ENCODE peak calls at places on chromosomes 2 and 18, in six cellular contexts. One of them, this sample, is unnamed.

GRCh38 chr2:19675856-19676460 is 225.8 kb downstream of the TTC32 start:
- DNase-seq in stimulated activated CD8-positive, alpha-beta memory T cell treated with anti-CD3 and anti-CD28 coated beads, Interleukin-15, amount 100 ng/mL, for 1 hour: no peak
- DNase-seq in T47D: no peak
- DNase-seq in stimulated activated CD4-positive, alpha-beta T cell treated with anti-CD3 and anti-CD28 coated beads, Interleukin-1b, Interleukin-23, amount 100 ng/mL, for 1 hour: no peak
- DNase-seq in T-helper 9 cell: no peak
- DNase-seq in naive thymus-derived CD8-positive, alpha-beta T cell: no peak
- DNase-seq in this sample: no peak

GRCh38 chr2:71303849-71304248 is 27.7 kb upstream of the ZNF638 start:
- DNase-seq in naive thymus-derived CD8-positive, alpha-beta T cell: no peak
- DNase-seq in T47D: no peak
- DNase-seq in stimulated activated CD8-positive, alpha-beta memory T cell treated with anti-CD3 and anti-CD28 coated beads, Interleukin-15, amount 100 ng/mL, for 1 hour: no peak
- DNase-seq in stimulated activated CD4-positive, alpha-beta T cell treated with anti-CD3 and anti-CD28 coated beads, Interleukin-1b, Interleukin-23, amount 100 ng/mL, for 1 hour: no peak
- DNase-seq in T-helper 9 cell: no peak
- DNase-seq in this sample: no peak

GRCh38 chr2:221345516-221345915 is 226.6 kb downstream of the EPHA4 start:
- DNase-seq in stimulated activated CD4-positive, alpha-beta T cell treated with anti-CD3 and anti-CD28 coated beads, Interleukin-1b, Interleukin-23, amount 100 ng/mL, for 1 hour: no peak
- DNase-seq in T47D: no peak
- DNase-seq in T-helper 9 cell: no peak
- DNase-seq in naive thymus-derived CD8-positive, alpha-beta T cell: no peak
- DNase-seq in stimulated activated CD8-positive, alpha-beta memory T cell treated with anti-CD3 and anti-CD28 coated beads, Interleukin-15, amount 100 ng/mL, for 1 hour: no peak
- DNase-seq in this sample: no peak

GRCh38 chr18:49794740-49795139 is 18.6 kb downstream of the ACAA2 start:
- DNase-seq in T-helper 9 cell: no peak
- DNase-seq in naive thymus-derived CD8-positive, alpha-beta T cell: no peak
- DNase-seq in stimulated activated CD8-positive, alpha-beta memory T cell treated with anti-CD3 and anti-CD28 coated beads, Interleukin-15, amount 100 ng/mL, for 1 hour: no peak
- DNase-seq in T47D: no peak
- DNase-seq in stimulated activated CD4-positive, alpha-beta T cell treated with anti-CD3 and anti-CD28 coated beads, Interleukin-1b, Interleukin-23, amount 100 ng/mL, for 1 hour: no peak
- DNase-seq in this sample: no peak

GRCh38 chr18:59219672-59220163 is at the start of gene GRP:
- DNase-seq in T47D: no peak
- DNase-seq in T-helper 9 cell: no peak
- DNase-seq in stimulated activated CD8-positive, alpha-beta memory T cell treated with anti-CD3 and anti-CD28 coated beads, Interleukin-15, amount 100 ng/mL, for 1 hour: no peak
- DNase-seq in naive thymus-derived CD8-positive, alpha-beta T cell: no peak
- DNase-seq in stimulated activated CD4-positive, alpha-beta T cell treated with anti-CD3 and anti-CD28 coated beads, Interleukin-1b, Interleukin-23, amount 100 ng/mL, for 1 hour: no peak
- DNase-seq in this sample: no peak

GRCh38 chr2:101560780-101561315 is 85.9 kb upstream of the RFX8 start:
- DNase-seq in naive thymus-derived CD8-positive, alpha-beta T cell: peak
- DNase-seq in stimulated activated CD4-positive, alpha-beta T cell treated with anti-CD3 and anti-CD28 coated beads, Interleukin-1b, Interleukin-23, amount 100 ng/mL, for 1 hour: no peak
- DNase-seq in T47D: no peak
- DNase-seq in T-helper 9 cell: no peak
- DNase-seq in stimulated activated CD8-positive, alpha-beta memory T cell treated with anti-CD3 and anti-CD28 coated beads, Interleukin-15, amount 100 ng/mL, for 1 hour: no peak
- DNase-seq in this sample: no peak

GRCh38 chr2:200373973-200374416 is 67.5 kb downstream of the SPATS2L start:
- DNase-seq in stimulated activated CD8-positive, alpha-beta memory T cell treated with anti-CD3 and anti-CD28 coated beads, Interleukin-15, amount 100 ng/mL, for 1 hour: no peak
- DNase-seq in T47D: peak
- DNase-seq in naive thymus-derived CD8-positive, alpha-beta T cell: peak
- DNase-seq in stimulated activated CD4-positive, alpha-beta T cell treated with anti-CD3 and anti-CD28 coated beads, Interleukin-1b, Interleukin-23, amount 100 ng/mL, for 1 hour: no peak
- DNase-seq in T-helper 9 cell: peak
- DNase-seq in this sample: peak

GRCh38 chr2:236776695-236777251 is 207.1 kb downstream of the ACKR3 start:
- DNase-seq in T-helper 9 cell: no peak
- DNase-seq in naive thymus-derived CD8-positive, alpha-beta T cell: no peak
- DNase-seq in T47D: no peak
- DNase-seq in stimulated activated CD8-positive, alpha-beta memory T cell treated with anti-CD3 and anti-CD28 coated beads, Interleukin-15, amount 100 ng/mL, for 1 hour: no peak
- DNase-seq in stimulated activated CD4-positive, alpha-beta T cell treated with anti-CD3 and anti-CD28 coated beads, Interleukin-1b, Interleukin-23, amount 100 ng/mL, for 1 hour: no peak
- DNase-seq in this sample: no peak

GRCh38 chr2:86783615-86784339 is 6.9 kb downstream of the CD8A start:
- DNase-seq in naive thymus-derived CD8-positive, alpha-beta T cell: peak
- DNase-seq in stimulated activated CD4-positive, alpha-beta T cell treated with anti-CD3 and anti-CD28 coated beads, Interleukin-1b, Interleukin-23, amount 100 ng/mL, for 1 hour: no peak
- DNase-seq in T-helper 9 cell: no peak
- DNase-seq in stimulated activated CD8-positive, alpha-beta memory T cell treated with anti-CD3 and anti-CD28 coated beads, Interleukin-15, amount 100 ng/mL, for 1 hour: no peak
- DNase-seq in T47D: no peak
- DNase-seq in this sample: no peak

GRCh38 chr2:219254590-219255219 is 987 bp upstream of the TUBA4A start:
- DNase-seq in stimulated activated CD4-positive, alpha-beta T cell treated with anti-CD3 and anti-CD28 coated beads, Interleukin-1b, Interleukin-23, amount 100 ng/mL, for 1 hour: no peak
- DNase-seq in T47D: no peak
- DNase-seq in T-helper 9 cell: peak
- DNase-seq in naive thymus-derived CD8-positive, alpha-beta T cell: peak
- DNase-seq in stimulated activated CD8-positive, alpha-beta memory T cell treated with anti-CD3 and anti-CD28 coated beads, Interleukin-15, amount 100 ng/mL, for 1 hour: no peak
- DNase-seq in this sample: peak

GRCh38 chr2:109377976-109378375 is 235.8 kb downstream of the SEPTIN10 start:
- DNase-seq in stimulated activated CD8-positive, alpha-beta memory T cell treated with anti-CD3 and anti-CD28 coated beads, Interleukin-15, amount 100 ng/mL, for 1 hour: no peak
- DNase-seq in T47D: no peak
- DNase-seq in naive thymus-derived CD8-positive, alpha-beta T cell: no peak
- DNase-seq in T-helper 9 cell: no peak
- DNase-seq in stimulated activated CD4-positive, alpha-beta T cell treated with anti-CD3 and anti-CD28 coated beads, Interleukin-1b, Interleukin-23, amount 100 ng/mL, for 1 hour: no peak
- DNase-seq in this sample: no peak

GRCh38 chr2:222813177-222813843 is 47.5 kb upstream of the ACSL3 start:
- DNase-seq in T47D: no peak
- DNase-seq in stimulated activated CD8-positive, alpha-beta memory T cell treated with anti-CD3 and anti-CD28 coated beads, Interleukin-15, amount 100 ng/mL, for 1 hour: no peak
- DNase-seq in T-helper 9 cell: no peak
- DNase-seq in naive thymus-derived CD8-positive, alpha-beta T cell: no peak
- DNase-seq in stimulated activated CD4-positive, alpha-beta T cell treated with anti-CD3 and anti-CD28 coated beads, Interleukin-1b, Interleukin-23, amount 100 ng/mL, for 1 hour: no peak
- DNase-seq in this sample: no peak

GRCh38 chr18:31325051-31325450 is 7.1 kb downstream of the DSG1 start:
- DNase-seq in stimulated activated CD4-positive, alpha-beta T cell treated with anti-CD3 and anti-CD28 coated beads, Interleukin-1b, Interleukin-23, amount 100 ng/mL, for 1 hour: no peak
- DNase-seq in stimulated activated CD8-positive, alpha-beta memory T cell treated with anti-CD3 and anti-CD28 coated beads, Interleukin-15, amount 100 ng/mL, for 1 hour: no peak
- DNase-seq in naive thymus-derived CD8-positive, alpha-beta T cell: no peak
- DNase-seq in T-helper 9 cell: no peak
- DNase-seq in T47D: no peak
- DNase-seq in this sample: no peak

GRCh38 chr2:173831312-173832229 is 133.6 kb downstream of the SP3 start:
- DNase-seq in naive thymus-derived CD8-positive, alpha-beta T cell: no peak
- DNase-seq in stimulated activated CD4-positive, alpha-beta T cell treated with anti-CD3 and anti-CD28 coated beads, Interleukin-1b, Interleukin-23, amount 100 ng/mL, for 1 hour: no peak
- DNase-seq in stimulated activated CD8-positive, alpha-beta memory T cell treated with anti-CD3 and anti-CD28 coated beads, Interleukin-15, amount 100 ng/mL, for 1 hour: no peak
- DNase-seq in T47D: no peak
- DNase-seq in T-helper 9 cell: no peak
- DNase-seq in this sample: no peak

GRCh38 chr2:186187854-186188253 is 298.2 kb upstream of the ZC3H15 start:
- DNase-seq in T47D: no peak
- DNase-seq in stimulated activated CD8-positive, alpha-beta memory T cell treated with anti-CD3 and anti-CD28 coated beads, Interleukin-15, amount 100 ng/mL, for 1 hour: no peak
- DNase-seq in naive thymus-derived CD8-positive, alpha-beta T cell: no peak
- DNase-seq in T-helper 9 cell: no peak
- DNase-seq in stimulated activated CD4-positive, alpha-beta T cell treated with anti-CD3 and anti-CD28 coated beads, Interleukin-1b, Interleukin-23, amount 100 ng/mL, for 1 hour: no peak
- DNase-seq in this sample: no peak

GRCh38 chr18:55546873-55547704 is 40.9 kb downstream of the TCF4 start:
- DNase-seq in T47D: no peak
- DNase-seq in stimulated activated CD8-positive, alpha-beta memory T cell treated with anti-CD3 and anti-CD28 coated beads, Interleukin-15, amount 100 ng/mL, for 1 hour: no peak
- DNase-seq in stimulated activated CD4-positive, alpha-beta T cell treated with anti-CD3 and anti-CD28 coated beads, Interleukin-1b, Interleukin-23, amount 100 ng/mL, for 1 hour: no peak
- DNase-seq in naive thymus-derived CD8-positive, alpha-beta T cell: no peak
- DNase-seq in T-helper 9 cell: no peak
- DNase-seq in this sample: no peak

GRCh38 chr18:5197032-5197434 is at the start of gene AKAIN1:
- DNase-seq in stimulated activated CD8-positive, alpha-beta memory T cell treated with anti-CD3 and anti-CD28 coated beads, Interleukin-15, amount 100 ng/mL, for 1 hour: no peak
- DNase-seq in stimulated activated CD4-positive, alpha-beta T cell treated with anti-CD3 and anti-CD28 coated beads, Interleukin-1b, Interleukin-23, amount 100 ng/mL, for 1 hour: no peak
- DNase-seq in naive thymus-derived CD8-positive, alpha-beta T cell: peak
- DNase-seq in T-helper 9 cell: no peak
- DNase-seq in T47D: peak
- DNase-seq in this sample: no peak

GRCh38 chr18:4544131-4544530 is 89.0 kb upstream of the DLGAP1 start:
- DNase-seq in T47D: no peak
- DNase-seq in stimulated activated CD4-positive, alpha-beta T cell treated with anti-CD3 and anti-CD28 coated beads, Interleukin-1b, Interleukin-23, amount 100 ng/mL, for 1 hour: no peak
- DNase-seq in stimulated activated CD8-positive, alpha-beta memory T cell treated with anti-CD3 and anti-CD28 coated beads, Interleukin-15, amount 100 ng/mL, for 1 hour: no peak
- DNase-seq in naive thymus-derived CD8-positive, alpha-beta T cell: no peak
- DNase-seq in T-helper 9 cell: no peak
- DNase-seq in this sample: no peak

GRCh38 chr18:1296237-1296636 is 391.6 kb downstream of the ADCYAP1 start:
- DNase-seq in stimulated activated CD4-positive, alpha-beta T cell treated with anti-CD3 and anti-CD28 coated beads, Interleukin-1b, Interleukin-23, amount 100 ng/mL, for 1 hour: no peak
- DNase-seq in T47D: no peak
- DNase-seq in naive thymus-derived CD8-positive, alpha-beta T cell: no peak
- DNase-seq in T-helper 9 cell: no peak
- DNase-seq in stimulated activated CD8-positive, alpha-beta memory T cell treated with anti-CD3 and anti-CD28 coated beads, Interleukin-15, amount 100 ng/mL, for 1 hour: no peak
- DNase-seq in this sample: no peak

GRCh38 chr2:12717988-12718661 is 1.4 kb downstream of the TRIB2 start:
- DNase-seq in T-helper 9 cell: peak
- DNase-seq in stimulated activated CD8-positive, alpha-beta memory T cell treated with anti-CD3 and anti-CD28 coated beads, Interleukin-15, amount 100 ng/mL, for 1 hour: no peak
- DNase-seq in T47D: no peak
- DNase-seq in naive thymus-derived CD8-positive, alpha-beta T cell: peak
- DNase-seq in stimulated activated CD4-positive, alpha-beta T cell treated with anti-CD3 and anti-CD28 coated beads, Interleukin-1b, Interleukin-23, amount 100 ng/mL, for 1 hour: no peak
- DNase-seq in this sample: peak

GRCh38 chr2:64679673-64680425 is 26.1 kb upstream of the SERTAD2 start:
- DNase-seq in stimulated activated CD4-positive, alpha-beta T cell treated with anti-CD3 and anti-CD28 coated beads, Interleukin-1b, Interleukin-23, amount 100 ng/mL, for 1 hour: no peak
- DNase-seq in T-helper 9 cell: no peak
- DNase-seq in stimulated activated CD8-positive, alpha-beta memory T cell treated with anti-CD3 and anti-CD28 coated beads, Interleukin-15, amount 100 ng/mL, for 1 hour: no peak
- DNase-seq in naive thymus-derived CD8-positive, alpha-beta T cell: peak
- DNase-seq in T47D: no peak
- DNase-seq in this sample: no peak

GRCh38 chr18:73316513-73316912 is 448.7 kb upstream of the NETO1 start:
- DNase-seq in stimulated activated CD4-positive, alpha-beta T cell treated with anti-CD3 and anti-CD28 coated beads, Interleukin-1b, Interleukin-23, amount 100 ng/mL, for 1 hour: no peak
- DNase-seq in naive thymus-derived CD8-positive, alpha-beta T cell: no peak
- DNase-seq in T47D: no peak
- DNase-seq in T-helper 9 cell: no peak
- DNase-seq in stimulated activated CD8-positive, alpha-beta memory T cell treated with anti-CD3 and anti-CD28 coated beads, Interleukin-15, amount 100 ng/mL, for 1 hour: no peak
- DNase-seq in this sample: no peak

GRCh38 chr2:197170137-197170682 is 140.4 kb downstream of the ANKRD44 start:
- DNase-seq in stimulated activated CD4-positive, alpha-beta T cell treated with anti-CD3 and anti-CD28 coated beads, Interleukin-1b, Interleukin-23, amount 100 ng/mL, for 1 hour: no peak
- DNase-seq in naive thymus-derived CD8-positive, alpha-beta T cell: no peak
- DNase-seq in T-helper 9 cell: no peak
- DNase-seq in T47D: no peak
- DNase-seq in stimulated activated CD8-positive, alpha-beta memory T cell treated with anti-CD3 and anti-CD28 coated beads, Interleukin-15, amount 100 ng/mL, for 1 hour: no peak
- DNase-seq in this sample: no peak

GRCh38 chr2:55431982-55432627 is 12.4 kb upstream of the CCDC88A start:
- DNase-seq in naive thymus-derived CD8-positive, alpha-beta T cell: peak
- DNase-seq in T-helper 9 cell: no peak
- DNase-seq in stimulated activated CD8-positive, alpha-beta memory T cell treated with anti-CD3 and anti-CD28 coated beads, Interleukin-15, amount 100 ng/mL, for 1 hour: no peak
- DNase-seq in T47D: peak
- DNase-seq in stimulated activated CD4-positive, alpha-beta T cell treated with anti-CD3 and anti-CD28 coated beads, Interleukin-1b, Interleukin-23, amount 100 ng/mL, for 1 hour: no peak
- DNase-seq in this sample: peak

GRCh38 chr2:58939388-58939787 is 698.3 kb upstream of the FANCL start:
- DNase-seq in T-helper 9 cell: no peak
- DNase-seq in naive thymus-derived CD8-positive, alpha-beta T cell: no peak
- DNase-seq in stimulated activated CD4-positive, alpha-beta T cell treated with anti-CD3 and anti-CD28 coated beads, Interleukin-1b, Interleukin-23, amount 100 ng/mL, for 1 hour: no peak
- DNase-seq in T47D: peak
- DNase-seq in stimulated activated CD8-positive, alpha-beta memory T cell treated with anti-CD3 and anti-CD28 coated beads, Interleukin-15, amount 100 ng/mL, for 1 hour: no peak
- DNase-seq in this sample: no peak

GRCh38 chr2:213806125-213806726 is 522.0 kb downstream of the SPAG16 start:
- DNase-seq in stimulated activated CD4-positive, alpha-beta T cell treated with anti-CD3 and anti-CD28 coated beads, Interleukin-1b, Interleukin-23, amount 100 ng/mL, for 1 hour: no peak
- DNase-seq in naive thymus-derived CD8-positive, alpha-beta T cell: no peak
- DNase-seq in T-helper 9 cell: no peak
- DNase-seq in stimulated activated CD8-positive, alpha-beta memory T cell treated with anti-CD3 and anti-CD28 coated beads, Interleukin-15, amount 100 ng/mL, for 1 hour: no peak
- DNase-seq in T47D: peak
- DNase-seq in this sample: no peak

GRCh38 chr18:51051105-51051712 is 21.2 kb downstream of the SMAD4 start:
- DNase-seq in T-helper 9 cell: no peak
- DNase-seq in stimulated activated CD4-positive, alpha-beta T cell treated with anti-CD3 and anti-CD28 coated beads, Interleukin-1b, Interleukin-23, amount 100 ng/mL, for 1 hour: no peak
- DNase-seq in stimulated activated CD8-positive, alpha-beta memory T cell treated with anti-CD3 and anti-CD28 coated beads, Interleukin-15, amount 100 ng/mL, for 1 hour: no peak
- DNase-seq in T47D: peak
- DNase-seq in naive thymus-derived CD8-positive, alpha-beta T cell: peak
- DNase-seq in this sample: peak

GRCh38 chr2:108534577-108535379 is 508 bp downstream of the LIMS1 start:
- DNase-seq in T47D: peak
- DNase-seq in stimulated activated CD8-positive, alpha-beta memory T cell treated with anti-CD3 and anti-CD28 coated beads, Interleukin-15, amount 100 ng/mL, for 1 hour: no peak
- DNase-seq in naive thymus-derived CD8-positive, alpha-beta T cell: peak
- DNase-seq in T-helper 9 cell: peak
- DNase-seq in stimulated activated CD4-positive, alpha-beta T cell treated with anti-CD3 and anti-CD28 coated beads, Interleukin-1b, Interleukin-23, amount 100 ng/mL, for 1 hour: no peak
- DNase-seq in this sample: peak

GRCh38 chr2:148306027-148306426 is 285.1 kb downstream of the MBD5 start:
- DNase-seq in T-helper 9 cell: no peak
- DNase-seq in naive thymus-derived CD8-positive, alpha-beta T cell: no peak
- DNase-seq in T47D: no peak
- DNase-seq in stimulated activated CD8-positive, alpha-beta memory T cell treated with anti-CD3 and anti-CD28 coated beads, Interleukin-15, amount 100 ng/mL, for 1 hour: no peak
- DNase-seq in stimulated activated CD4-positive, alpha-beta T cell treated with anti-CD3 and anti-CD28 coated beads, Interleukin-1b, Interleukin-23, amount 100 ng/mL, for 1 hour: no peak
- DNase-seq in this sample: no peak

GRCh38 chr2:82636411-82637020 is 1822.6 kb downstream of the SUCLG1 start:
- DNase-seq in naive thymus-derived CD8-positive, alpha-beta T cell: no peak
- DNase-seq in T-helper 9 cell: no peak
- DNase-seq in stimulated activated CD8-positive, alpha-beta memory T cell treated with anti-CD3 and anti-CD28 coated beads, Interleukin-15, amount 100 ng/mL, for 1 hour: no peak
- DNase-seq in T47D: no peak
- DNase-seq in stimulated activated CD4-positive, alpha-beta T cell treated with anti-CD3 and anti-CD28 coated beads, Interleukin-1b, Interleukin-23, amount 100 ng/mL, for 1 hour: no peak
- DNase-seq in this sample: no peak

GRCh38 chr2:17518212-17519154 is at the start of gene RAD51AP2:
- DNase-seq in stimulated activated CD4-positive, alpha-beta T cell treated with anti-CD3 and anti-CD28 coated beads, Interleukin-1b, Interleukin-23, amount 100 ng/mL, for 1 hour: no peak
- DNase-seq in T-helper 9 cell: no peak
- DNase-seq in T47D: peak
- DNase-seq in naive thymus-derived CD8-positive, alpha-beta T cell: no peak
- DNase-seq in stimulated activated CD8-positive, alpha-beta memory T cell treated with anti-CD3 and anti-CD28 coated beads, Interleukin-15, amount 100 ng/mL, for 1 hour: no peak
- DNase-seq in this sample: no peak

GRCh38 chr2:17689010-17689409 is 64.6 kb downstream of the SMC6 start:
- DNase-seq in naive thymus-derived CD8-positive, alpha-beta T cell: no peak
- DNase-seq in T47D: no peak
- DNase-seq in stimulated activated CD8-positive, alpha-beta memory T cell treated with anti-CD3 and anti-CD28 coated beads, Interleukin-15, amount 100 ng/mL, for 1 hour: no peak
- DNase-seq in stimulated activated CD4-positive, alpha-beta T cell treated with anti-CD3 and anti-CD28 coated beads, Interleukin-1b, Interleukin-23, amount 100 ng/mL, for 1 hour: no peak
- DNase-seq in T-helper 9 cell: no peak
- DNase-seq in this sample: no peak